ENCODE peak calls at places on chromosomes 16 and 17, in five cellular contexts. C, L, W, R and F are unnamed samples.
A peak's percentile ranks its signal among the peaks of the same experiment; 100 is the strongest.

GRCh38 chr17:31391496-31391949 is at the start of gene RAB11FIP4:
- DNase-seq in L (peak; percentile 81), W (no peak), C (peak; percentile 52), R (peak; percentile 65), F (no peak)

GRCh38 chr17:59485018-59485417 is 80.4 kb upstream of the DHX40 start:
- DNase-seq in L (no peak), W (no peak), R (no peak), C (no peak), F (no peak)

GRCh38 chr17:2023692-2024571 is 1.2 kb downstream of the RTN4RL1 start:
- DNase-seq in L (peak; percentile 99), R (no peak), W (peak; percentile 81), C (peak; percentile 77), F (peak; percentile 62)

GRCh38 chr16:77993111-77993571 is 29.2 kb upstream of the CLEC3A start:
- DNase-seq in L (peak; percentile 21), R (no peak), C (no peak), W (no peak), F (no peak)

GRCh38 chr17:77892469-77893143 is 65.9 kb upstream of the TNRC6C start:
- DNase-seq in C (peak; percentile 9), L (peak; percentile 82), R (no peak), W (peak; percentile 56), F (no peak)

GRCh38 chr17:79951361-79952264 is 84.1 kb downstream of the TBC1D16 start:
- DNase-seq in W (peak; percentile 75), R (peak; percentile 71), C (peak; percentile 94), L (peak; percentile 72), F (no peak)

GRCh38 chr17:40910441-40910841 is 25.4 kb upstream of the KRT20 start:
- DNase-seq in R (no peak), L (no peak), C (peak; percentile 24), W (no peak), F (no peak)

GRCh38 chr16:67641779-67642708 is 2.9 kb upstream of the CARMIL2 start:
- DNase-seq in L (no peak), W (peak; percentile 89), R (peak; percentile 72), C (peak; percentile 60), F (no peak)

GRCh38 chr16:77807-78443 is at the start of gene MPG:
- DNase-seq in R (peak; percentile 91), W (peak; percentile 95), C (peak; percentile 87), L (peak; percentile 89), F (peak; percentile 93)

GRCh38 chr17:3977387-3977786 is 13.2 kb upstream of the ATP2A3 start:
- DNase-seq in R (no peak), C (no peak), W (no peak), L (no peak), F (no peak)

GRCh38 chr16:80663078-80663477 is 122.3 kb downstream of the DYNLRB2 start:
- DNase-seq in R (no peak), W (no peak), L (no peak), C (no peak), F (no peak)

GRCh38 chr17:21059761-21060160 is 16.9 kb upstream of the USP22 start:
- DNase-seq in L (no peak), C (no peak), R (no peak), W (no peak), F (no peak)

GRCh38 chr17:246851-247421 is 65.5 kb upstream of the DOC2B start:
- DNase-seq in W (peak; percentile 62), R (peak; percentile 36), L (no peak), C (no peak), F (no peak)

GRCh38 chr16:22222998-22223397 is 16.9 kb downstream of the EEF2K start:
- DNase-seq in R (no peak), L (no peak), C (no peak), W (no peak), F (no peak)

GRCh38 chr17:78103311-78103710 is 25.2 kb downstream of the TMC6 start:
- DNase-seq in L (no peak), C (no peak), R (peak; percentile 18), W (peak; percentile 55), F (no peak)

GRCh38 chr16:8109510-8110369 is 480.6 kb downstream of the TMEM114 start:
- DNase-seq in W (no peak), C (no peak), R (no peak), L (no peak), F (no peak)

GRCh38 chr17:80421381-80422090 is 6.6 kb downstream of the ENDOV start:
- DNase-seq in L (no peak), R (no peak), C (no peak), W (peak; percentile 63), F (no peak)

GRCh38 chr17:56112086-56112485 is 41.2 kb upstream of the ANKFN1 start:
- DNase-seq in W (no peak), L (no peak), C (no peak), R (no peak), F (no peak)

GRCh38 chr17:82767041-82767754 is 15.3 kb downstream of the TBCD start:
- DNase-seq in W (no peak), R (peak; percentile 7), L (peak; percentile 76), C (peak; percentile 60), F (peak; percentile 34)

GRCh38 chr17:82769041-82769440 is 17.2 kb downstream of the TBCD start:
- DNase-seq in R (peak; percentile 17), C (no peak), W (no peak), L (no peak), F (no peak)

GRCh38 chr17:82765357-82765756 is 13.5 kb downstream of the TBCD start:
- DNase-seq in R (no peak), C (no peak), L (no peak), W (peak; percentile 75), F (no peak)
- TF ChIP-seq CTCF in R (no peak), C (no peak), L (no peak), W (no peak), F (no peak)

DNA sequence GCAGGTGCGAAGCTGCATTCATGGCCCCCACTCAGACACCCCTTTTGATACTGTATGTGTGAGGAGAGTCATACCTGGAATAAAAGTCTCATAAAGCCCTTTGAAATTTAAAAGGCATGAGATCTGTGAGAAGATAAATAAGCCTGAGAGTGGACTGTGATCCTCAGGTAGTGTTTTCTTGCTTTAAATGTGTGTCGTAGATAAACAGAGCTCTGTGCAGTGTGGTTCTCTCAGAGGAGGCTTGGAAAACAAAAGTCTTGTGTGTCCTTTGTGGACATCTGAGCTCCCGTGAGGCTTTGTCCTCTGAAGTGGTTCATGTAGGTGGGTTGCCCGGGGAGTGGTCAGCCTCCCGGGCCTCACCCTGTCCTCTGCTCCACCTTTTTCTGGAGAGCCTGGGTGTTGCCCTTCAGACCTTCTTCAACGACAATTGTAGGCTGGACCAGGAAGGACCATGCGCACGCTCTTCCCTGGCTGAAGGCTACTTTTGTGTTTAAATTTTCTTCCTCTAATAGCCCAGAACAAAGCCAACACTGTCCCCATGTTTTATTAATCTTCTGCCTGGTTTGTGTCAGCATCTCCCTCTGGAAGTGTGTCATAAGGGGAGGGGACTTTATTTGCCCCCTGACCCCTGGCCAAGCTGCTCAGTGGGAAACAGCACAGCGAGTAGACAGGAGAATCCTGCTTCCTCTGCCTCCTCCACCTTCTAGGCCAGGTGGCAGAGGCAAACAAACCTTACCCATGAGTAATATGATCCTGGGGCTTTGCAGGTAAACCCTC is 151.2 kb downstream of the MSI2 start:
- DNase-seq in L (peak; percentile 47), W (no peak), R (no peak), C (no peak), F (no peak)
- H3K27ac ChIP-seq in L (peak overlapping the region; percentile 100), W (peak overlapping the region; percentile 78), R (peak overlapping the region; percentile 85), C (peak overlapping the region; percentile 71), F (no peak overlapping the region)

GRCh38 chr16:75621170-75621477 is 2.0 kb downstream of the ADAT1 start:
- DNase-seq in C (peak; percentile 60), W (no peak), R (no peak), L (peak; percentile 52), F (peak; percentile 18)
- TF ChIP-seq CTCF in C (peak; percentile 67), W (no peak), R (peak; percentile 36), L (peak; percentile 67), F (peak; percentile 35)

DNA sequence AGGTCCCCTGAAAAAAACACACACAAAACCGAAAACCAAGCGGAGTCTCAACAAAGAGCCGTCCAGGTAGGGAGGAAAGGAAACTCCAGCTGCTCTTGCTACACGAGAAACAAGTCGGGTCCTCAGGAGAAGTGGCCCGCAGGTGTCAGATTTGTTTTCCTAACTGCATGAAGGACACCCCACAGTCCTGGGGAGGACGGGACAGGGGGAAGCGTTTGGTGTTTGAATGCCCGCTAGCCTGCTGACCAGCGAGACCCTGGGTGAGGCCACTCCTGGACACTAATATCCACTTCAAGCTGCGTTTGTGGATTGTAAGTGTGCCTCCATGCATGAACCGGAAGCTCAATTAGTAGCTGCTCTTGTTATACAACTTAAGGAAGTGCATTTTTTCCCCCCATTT is 299.5 kb downstream of the MAF start:
- DNase-seq in W (no peak), L (peak; percentile 66), R (no peak), C (no peak), F (no peak)
- H3K27ac ChIP-seq in W (no peak overlapping the region), L (no peak overlapping the region), R (no peak overlapping the region), C (no peak overlapping the region), F (no peak overlapping the region)

GRCh38 chr16:57300387-57301125 is 16.1 kb upstream of the PLLP start:
- DNase-seq in R (peak; percentile 98), C (peak; percentile 99), L (peak; percentile 100), W (peak; percentile 100), F (peak; percentile 99)

GRCh38 chr16:57297856-57298255 is 13.4 kb upstream of the PLLP start:
- DNase-seq in C (no peak), R (peak; percentile 23), W (peak; percentile 40), L (peak; percentile 20), F (no peak)

GRCh38 chr16:57301126-57301817 is 16.8 kb upstream of the PLLP start:
- DNase-seq in R (peak; percentile 81), L (no peak), W (peak; percentile 73), C (no peak), F (no peak)

GRCh38 chr16:57299009-57299718 is 14.7 kb upstream of the PLLP start:
- DNase-seq in W (peak; percentile 40), L (no peak), R (peak; percentile 47), C (no peak), F (peak; percentile 80)

DNA sequence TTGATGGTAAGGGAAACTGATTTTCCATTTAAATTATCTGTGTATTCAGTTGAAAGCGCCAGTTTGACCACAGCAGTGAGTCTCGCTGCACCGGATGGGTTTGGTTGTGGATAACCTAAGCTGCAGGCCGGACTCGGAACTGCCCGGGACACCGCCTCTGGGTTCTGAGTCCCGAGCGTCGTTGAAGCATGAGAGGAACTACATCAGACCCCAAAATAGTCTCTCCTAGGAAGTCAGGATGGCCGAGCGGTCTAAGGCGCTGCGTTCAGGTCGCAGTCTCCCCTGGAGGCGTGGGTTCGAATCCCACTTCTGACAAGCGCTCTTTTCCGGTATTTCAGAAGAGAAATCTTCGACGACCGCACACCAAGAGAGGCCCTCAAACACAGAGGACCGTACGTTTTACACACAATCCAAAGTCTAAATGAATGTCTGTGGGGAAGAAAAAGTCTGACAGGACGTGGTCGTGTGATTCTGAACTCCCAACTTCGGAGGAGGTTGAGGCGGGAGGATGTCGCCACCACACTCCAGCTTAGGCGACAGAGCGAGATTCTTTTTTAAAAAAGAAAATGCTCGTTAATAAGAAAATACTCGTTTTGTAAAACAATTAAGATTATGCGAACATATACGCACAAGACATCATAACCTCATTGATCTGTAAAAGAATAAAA is 15.4 kb upstream of the PLLP start:
- DNase-seq in L (peak; percentile 94), C (peak; percentile 95), R (peak; percentile 87), W (peak; percentile 96), F (peak; percentile 87)
- TF ChIP-seq CTCF in L (peak; percentile 26), C (no peak), R (peak; percentile 24), W (peak; percentile 73), F (no peak)